ENCODE peak calls at places on chromosomes 4 and X, in six cellular contexts. S is IMR-90, M is mesenchymal stem cell, J is H9, A is H1, B is trophoblast cell. G is an unnamed sample.

GRCh38 chr4:14022428-14022827 is 394.9 kb upstream of the BOD1L1 start:
- DNase-seq in S (peak; percentile 50), M (peak; percentile 50), J (no peak), A (no peak), B (no peak), G (no peak)

GRCh38 chrX:133179500-133179899 is 38.7 kb downstream of the TFDP3 start:
- DNase-seq in S (no peak), M (no peak), J (no peak), A (no peak), B (no peak), G (no peak)

GRCh38 chr4:150119492-150119891 is 41.2 kb downstream of the DCLK2 start:
- DNase-seq in S (peak; percentile 57), M (peak; percentile 52), J (no peak), A (no peak), B (no peak), G (no peak)

GRCh38 chrX:134658002-134658401 is 269 bp downstream of the PLAC1 start:
- DNase-seq in S (peak; percentile 13), M (no peak), J (no peak), A (no peak), B (peak; percentile 23), G (no peak)

GRCh38 chr4:21451032-21451431 is 497.5 kb downstream of the KCNIP4 start:
- DNase-seq in S (peak; percentile 4), M (peak; percentile 91), J (no peak), A (no peak), B (no peak), G (no peak)

GRCh38 chr4:137530176-137530575 is 2.1 kb downstream of the PCDH18 start:
- DNase-seq in S (peak; percentile 79), M (peak; percentile 55), J (no peak), A (no peak), B (no peak), G (no peak)

GRCh38 chr4:9898596-9899345 is 117.3 kb downstream of the DRD5 start:
- DNase-seq in S (peak; percentile 16), M (no peak), J (peak; percentile 90), A (peak; percentile 68), B (peak; percentile 43), G (peak; percentile 49)

GRCh38 chr4:168886361-168886760 is 123.7 kb downstream of the CBR4 start:
- DNase-seq in S (peak; percentile 81), M (peak; percentile 70), J (no peak), A (no peak), B (peak; percentile 53), G (no peak)

GRCh38 chr4:75630932-75631320 is 598 bp upstream of the CDKL2 start:
- DNase-seq in S (no peak), M (no peak), J (no peak), A (no peak), B (no peak), G (no peak)

GRCh38 chrX:78329486-78329885 is 2.1 kb upstream of the CYSLTR1 start:
- DNase-seq in S (no peak), M (no peak), J (no peak), A (no peak), B (no peak), G (no peak)

GRCh38 chrX:108516184-108516583 is 76.5 kb downstream of the COL4A5 start:
- DNase-seq in S (peak; percentile 44), M (peak; percentile 46), J (no peak), A (no peak), B (no peak), G (no peak)

GRCh38 chr4:119035941-119036737 is 99.5 kb upstream of the MYOZ2 start:
- DNase-seq in S (peak; percentile 51), M (no peak), J (no peak), A (no peak), B (no peak), G (no peak)

GRCh38 chr4:119643306-119644042 is 14.9 kb upstream of the PDE5A start:
- DNase-seq in S (peak; percentile 46), M (no peak), J (no peak), A (no peak), B (no peak), G (no peak)

GRCh38 chr4:130468340-130468739 is 1372.4 kb downstream of the C4orf33 start:
- DNase-seq in S (no peak), M (no peak), J (no peak), A (no peak), B (no peak), G (no peak)

GRCh38 chrX:63658920-63659319 is 126.1 kb downstream of the ARHGEF9 start:
- DNase-seq in S (no peak), M (peak; percentile 7), J (no peak), A (no peak), B (no peak), G (no peak)

GRCh38 chrX:74015379-74016019 is 288.5 kb upstream of the ZCCHC13 start:
- DNase-seq in S (peak; percentile 77), M (peak; percentile 64), J (peak; percentile 74), A (peak; percentile 55), B (peak; percentile 24), G (peak; percentile 61)

GRCh38 chr4:147094228-147094627 is 148.6 kb upstream of the TTC29 start:
- DNase-seq in S (no peak), M (no peak), J (no peak), A (no peak), B (peak; percentile 15), G (no peak)

GRCh38 chrX:107716045-107716684 is 59.4 kb downstream of the TSC22D3 start:
- DNase-seq in S (peak; percentile 21), M (no peak), J (peak; percentile 76), A (no peak), B (no peak), G (peak; percentile 26)

GRCh38 chr4:2869659-2870058 is 26.0 kb downstream of the ADD1 start:
- DNase-seq in S (no peak), M (no peak), J (no peak), A (no peak), B (no peak), G (no peak)

GRCh38 chr4:154526151-154526550 is 24.0 kb downstream of the PLRG1 start:
- DNase-seq in S (no peak), M (no peak), J (no peak), A (no peak), B (no peak), G (no peak)

GRCh38 chr4:47722176-47722575 is 115.7 kb downstream of the CORIN start:
- DNase-seq in S (no peak), M (no peak), J (no peak), A (no peak), B (no peak), G (no peak)

GRCh38 chr4:53512608-53513007 is 78.7 kb downstream of the LNX1 start:
- DNase-seq in S (no peak), M (no peak), J (no peak), A (no peak), B (no peak), G (no peak)

GRCh38 chr4:53510981-53511380 is 80.3 kb downstream of the LNX1 start:
- DNase-seq in S (peak; percentile 6), M (peak; percentile 55), J (no peak), A (no peak), B (no peak), G (no peak)

GRCh38 chr4:53518807-53519206 is 72.5 kb downstream of the LNX1 start:
- DNase-seq in S (no peak), M (no peak), J (no peak), A (no peak), B (no peak), G (no peak)

GRCh38 chr4:53514509-53514908 is 76.8 kb downstream of the LNX1 start:
- DNase-seq in S (peak; percentile 29), M (no peak), J (no peak), A (no peak), B (no peak), G (no peak)

DNA sequence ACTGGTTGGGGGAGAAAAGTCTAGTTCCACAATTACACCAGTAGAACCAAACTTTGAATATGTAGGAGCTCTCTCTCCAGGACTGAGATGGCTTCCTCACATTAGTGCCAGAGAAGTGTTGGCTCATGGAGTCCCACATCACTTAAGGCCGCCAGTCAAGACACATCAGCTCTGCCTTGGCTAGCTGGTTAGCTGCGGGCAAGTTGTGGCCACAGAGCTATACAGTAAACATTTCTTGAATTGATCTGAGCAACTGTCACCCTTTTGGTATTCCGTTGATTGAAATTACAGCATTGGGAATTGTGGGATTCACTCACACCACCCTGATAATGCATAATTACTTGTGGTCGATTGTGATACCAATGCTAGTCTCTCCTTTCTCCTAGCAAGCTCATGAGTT is 76.2 kb downstream of the LNX1 start:
- DNase-seq in S (no peak), M (no peak), J (no peak), A (no peak), B (peak; percentile 60), G (no peak)
- H3K14ac ChIP-seq in S (no peak overlapping the region), M (no peak overlapping the region), J (no peak overlapping the region), A (no peak overlapping the region), B (no peak overlapping the region), G (no peak overlapping the region)

DNA sequence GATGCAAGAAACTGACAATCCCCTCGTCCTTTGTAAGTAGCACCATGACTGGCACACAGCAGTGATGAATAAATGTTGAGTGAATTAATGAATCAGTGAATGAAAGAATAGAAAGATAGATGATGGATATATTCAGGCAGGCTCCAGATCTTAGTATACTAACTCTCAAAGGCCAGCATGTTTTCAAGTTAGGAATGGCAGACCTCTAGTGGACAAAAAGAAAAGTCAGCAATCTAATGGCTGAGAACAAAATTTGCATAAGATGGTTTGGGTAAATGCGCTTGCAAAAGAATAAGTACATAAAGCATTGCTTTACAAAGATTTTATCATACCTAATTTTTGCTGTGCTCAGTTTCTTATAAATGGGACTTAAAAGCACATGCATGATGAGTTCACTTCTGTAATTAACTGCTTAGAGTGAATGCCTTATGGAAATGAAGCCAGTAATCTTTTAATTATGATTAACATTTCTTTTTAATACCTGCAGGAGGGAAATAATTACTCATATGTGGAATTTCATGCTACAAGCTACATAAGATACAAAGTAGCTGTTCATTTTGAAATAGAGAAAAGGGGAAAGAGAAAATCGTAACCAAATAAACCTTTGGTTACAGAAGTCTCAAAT is 126.9 kb upstream of the GPRIN3 start:
- DNase-seq in S (peak; percentile 35), M (peak; percentile 59), J (no peak), A (no peak), B (no peak), G (no peak)
- H3K4ac ChIP-seq in S (no peak overlapping the region), M (no peak overlapping the region), J (no peak overlapping the region), A (no peak overlapping the region), B (no peak overlapping the region), G (no peak overlapping the region)

DNA sequence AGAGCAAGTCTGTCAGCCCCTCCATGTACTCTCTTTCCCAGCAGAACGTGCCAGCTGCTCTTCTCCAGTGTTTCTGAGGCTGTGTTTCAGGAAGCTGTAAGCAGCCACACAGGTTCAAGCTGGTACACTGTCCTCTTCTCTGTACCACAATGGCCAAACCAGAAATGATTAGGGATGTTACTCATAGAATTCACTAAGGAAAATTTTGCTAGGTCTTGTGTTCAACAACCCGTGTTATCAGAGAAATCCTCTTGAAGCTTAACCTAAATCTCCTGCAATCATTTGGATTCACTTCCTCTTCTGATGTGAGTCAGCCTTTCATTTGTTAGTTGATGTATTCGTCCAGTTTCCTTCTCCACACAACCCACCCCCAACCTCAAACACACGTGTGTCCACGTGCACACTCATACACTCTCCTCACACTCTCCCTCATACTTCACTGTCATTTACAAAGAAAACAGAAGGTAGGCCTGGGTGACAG is 63.3 kb downstream of the DCUN1D4 start:
- DNase-seq in S (peak; percentile 47), M (peak; percentile 6), J (no peak), A (no peak), B (no peak), G (no peak)
- H3K14ac ChIP-seq in S (no peak overlapping the region), M (no peak overlapping the region), J (no peak overlapping the region), A (no peak overlapping the region), B (no peak overlapping the region), G (no peak overlapping the region)

DNA sequence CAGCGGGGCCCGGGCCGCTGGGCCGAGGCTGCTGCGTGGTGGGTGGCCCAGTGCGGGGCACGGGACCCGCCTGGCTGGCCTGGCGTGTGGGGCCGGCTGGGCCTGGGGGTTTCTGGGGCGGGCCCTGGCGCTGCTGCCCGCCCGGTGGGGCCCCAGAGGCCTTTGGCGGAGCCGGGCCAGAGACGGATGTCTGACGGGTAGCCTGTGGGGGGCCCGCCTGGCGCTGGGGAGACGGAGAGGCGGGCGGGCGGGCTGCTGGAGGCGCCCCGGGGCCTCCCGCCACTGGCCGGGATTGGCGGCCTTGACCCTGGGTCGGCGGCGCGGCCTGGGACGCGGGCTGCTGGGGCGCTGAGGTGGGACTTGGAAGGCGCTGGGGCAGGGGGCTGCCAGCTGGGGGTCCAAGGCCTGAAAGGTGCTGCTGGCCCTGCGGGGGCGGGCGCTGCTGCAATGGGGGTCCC is 8.1 kb upstream of the TIMP1 start:
- DNase-seq in S (no peak), M (peak; percentile 41), J (no peak), A (no peak), B (no peak), G (no peak)
- H3K4ac ChIP-seq in S (peak overlapping the region; percentile 87), M (peak overlapping the region; percentile 83), J (no peak overlapping the region), A (no peak overlapping the region), B (peak overlapping the region; percentile 93), G (no peak overlapping the region)